ENCODE peak calls at places on chromosomes 7 and 10, in five cellular contexts. Z, I, L, M and G are unnamed samples.

GRCh38 chr10:106672517-106673175 is 491.9 kb downstream of the SORCS1 start:
- DNase-seq in L (no peak), Z (no peak), M (no peak), I (no peak), G (no peak)

GRCh38 chr7:122750389-122750788 is 47.7 kb upstream of the RNF148 start:
- DNase-seq in M (no peak), I (no peak), Z (no peak), L (no peak), G (no peak)

GRCh38 chr7:1823376-1824150 is 153.5 kb downstream of the ELFN1 start:
- DNase-seq in Z (no peak), M (no peak), L (no peak), I (no peak), G (no peak)

GRCh38 chr10:43962346-43963191 is 313.9 kb upstream of the ZNF32 start:
- DNase-seq in L (peak), M (no peak), I (no peak), Z (no peak), G (no peak)

GRCh38 chr7:1561036-1561940 is 5.3 kb upstream of the TMEM184A start:
- DNase-seq in M (no peak), L (no peak), I (no peak), Z (no peak), G (no peak)

GRCh38 chr10:70649526-70649925 is 22.8 kb upstream of the ADAMTS14 start:
- DNase-seq in M (no peak), I (no peak), Z (no peak), L (peak), G (no peak)

GRCh38 chr7:28988818-28989595 is 30.9 kb upstream of the TRIL start:
- DNase-seq in L (peak), M (no peak), I (no peak), Z (no peak), G (peak)

GRCh38 chr10:123518765-123519164 is 147.4 kb upstream of the GPR26 start:
- DNase-seq in L (no peak), I (no peak), Z (no peak), M (no peak), G (no peak)

GRCh38 chr10:107952649-107953589 is 788.4 kb upstream of the SORCS1 start:
- DNase-seq in L (no peak), I (no peak), M (no peak), Z (no peak), G (no peak)

GRCh38 chr7:2621061-2621828 is 10.5 kb upstream of the TTYH3 start:
- DNase-seq in L (peak), I (peak), Z (no peak), M (peak), G (no peak)

GRCh38 chr7:132424821-132425739 is 151.2 kb downstream of the PLXNA4 start:
- DNase-seq in Z (no peak), L (no peak), I (no peak), M (no peak), G (no peak)

GRCh38 chr7:137073571-137074325 is 205.3 kb downstream of the CHRM2 start:
- DNase-seq in M (no peak), L (peak), I (no peak), Z (no peak), G (peak)

GRCh38 chr10:131311661-131312260 is at the start of gene TCERG1L:
- DNase-seq in L (no peak), M (peak), Z (no peak), I (no peak), G (no peak)

GRCh38 chr7:26198133-26198780 is 2.3 kb downstream of the HNRNPA2B1 start:
- DNase-seq in L (peak), Z (no peak), I (no peak), M (peak), G (no peak)

GRCh38 chr10:20677340-20677739 is 219.8 kb downstream of the NEBL start:
- DNase-seq in I (no peak), L (no peak), Z (no peak), M (no peak), G (no peak)

GRCh38 chr10:4383683-4384082 is 442.3 kb upstream of the AKR1E2 start:
- DNase-seq in M (no peak), L (no peak), Z (no peak), I (no peak), G (no peak)

GRCh38 chr10:69864321-69864720 is 62.6 kb downstream of the COL13A1 start:
- DNase-seq in M (no peak), I (no peak), L (peak), Z (no peak), G (peak)

GRCh38 chr7:151009340-151010001 is 14.8 kb downstream of the ATG9B start:
- DNase-seq in L (no peak), M (no peak), I (no peak), Z (no peak), G (no peak)

GRCh38 chr7:100614308-100614861 is 2.0 kb downstream of the MOSPD3 start:
- DNase-seq in L (peak), M (no peak), Z (no peak), I (no peak), G (no peak)

GRCh38 chr10:62813981-62814380 is 2.2 kb downstream of the EGR2 start:
- DNase-seq in Z (no peak), L (no peak), M (no peak), I (no peak), G (no peak)

GRCh38 chr7:159195926-159196325 is 51.3 kb upstream of the VIPR2 start:
- DNase-seq in M (no peak), Z (no peak), I (no peak), L (no peak), G (no peak)

GRCh38 chr7:100673942-100674431 is 447 bp downstream of the GNB2 start:
- DNase-seq in L (peak), M (peak), Z (no peak), I (peak), G (no peak)

GRCh38 chr10:3898821-3899220 is 113.8 kb upstream of the KLF6 start:
- DNase-seq in I (no peak), Z (no peak), M (no peak), L (no peak), G (no peak)

GRCh38 chr10:2782265-2782664 is 285.1 kb upstream of the PFKP start:
- DNase-seq in Z (no peak), M (no peak), I (no peak), L (no peak), G (no peak)

GRCh38 chr10:122237326-122237725 is 33.8 kb upstream of the BTBD16 start:
- DNase-seq in I (no peak), M (no peak), Z (no peak), L (no peak), G (no peak)

GRCh38 chr7:108097703-108098102 is 32.5 kb downstream of the LAMB4 start:
- DNase-seq in M (no peak), L (no peak), Z (no peak), I (no peak), G (no peak)
- TF ChIP-seq CTCF in M (peak), L (peak), Z (peak), I (peak), G (peak)

DNA sequence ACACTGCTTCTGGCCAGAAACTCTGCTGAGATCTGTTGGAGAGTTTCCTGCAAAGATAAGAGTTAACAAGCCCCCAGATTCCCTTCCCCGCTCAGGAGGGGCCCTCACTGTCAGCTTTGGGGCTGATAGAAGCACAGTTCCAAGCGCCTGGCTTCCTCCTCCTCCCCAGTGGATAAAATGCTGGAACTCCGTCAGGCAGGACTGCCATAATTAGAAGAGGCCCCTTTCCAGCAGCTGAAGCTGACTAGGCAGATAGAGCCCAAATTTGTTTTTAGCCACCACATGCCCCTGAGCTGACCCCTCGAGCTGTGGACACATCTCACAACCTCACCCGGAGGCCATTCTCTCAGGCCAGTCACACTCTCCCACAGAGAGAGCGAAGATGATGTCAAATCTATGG is 89.4 kb downstream of the TBXAS1 start:
- DNase-seq in L (no peak), Z (no peak), I (peak), M (no peak), G (no peak)
- TF ChIP-seq CTCF in L (no peak), Z (no peak), I (peak), M (no peak), G (no peak)

DNA sequence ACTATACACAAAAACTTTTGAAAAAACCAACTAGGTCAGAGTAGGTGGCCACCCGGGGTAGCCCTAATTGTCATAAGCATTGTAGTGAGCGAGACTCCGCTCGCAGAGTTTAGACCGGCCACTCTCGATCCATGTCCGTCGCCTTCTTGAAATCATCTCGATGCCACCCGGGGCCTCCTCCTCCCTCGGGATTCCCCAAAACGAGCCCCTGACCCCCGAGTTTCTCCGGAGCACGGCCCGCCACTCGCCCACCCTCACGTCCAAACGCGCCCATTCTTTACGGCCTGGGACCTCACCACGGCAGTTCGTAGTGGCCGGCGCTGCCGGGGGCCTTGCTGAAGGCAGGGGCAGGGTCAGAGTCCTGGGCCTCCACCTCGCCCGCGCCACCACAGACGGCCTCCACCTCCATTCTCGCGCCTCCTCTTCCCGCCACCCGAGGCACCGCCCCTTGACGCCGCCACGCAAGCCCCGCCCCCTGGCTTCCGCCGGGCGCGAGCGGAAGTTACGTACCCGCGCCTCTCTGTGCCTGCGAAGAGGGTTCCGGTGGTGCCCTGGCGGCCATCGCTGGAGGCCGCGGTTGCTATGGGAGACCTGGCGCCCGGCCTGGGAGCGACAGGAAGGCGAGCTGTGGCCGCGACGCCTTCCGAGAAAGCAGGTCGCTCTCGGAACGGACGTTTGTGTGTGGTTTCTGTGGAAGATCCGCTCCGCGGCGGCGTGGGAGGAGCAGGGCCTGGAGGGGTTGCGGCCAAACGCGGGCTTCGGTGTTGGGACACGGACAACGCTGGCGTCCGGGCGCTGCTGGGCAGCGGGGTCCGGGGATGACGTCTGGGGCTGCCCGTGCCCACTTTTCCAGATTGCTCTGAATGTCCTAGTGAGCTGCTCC is at the start of gene RFC2:
- DNase-seq in I (peak), L (peak), Z (peak), M (peak), G (peak)
- TF ChIP-seq CTCF in I (peak), L (no peak), Z (no peak), M (no peak), G (peak)

DNA sequence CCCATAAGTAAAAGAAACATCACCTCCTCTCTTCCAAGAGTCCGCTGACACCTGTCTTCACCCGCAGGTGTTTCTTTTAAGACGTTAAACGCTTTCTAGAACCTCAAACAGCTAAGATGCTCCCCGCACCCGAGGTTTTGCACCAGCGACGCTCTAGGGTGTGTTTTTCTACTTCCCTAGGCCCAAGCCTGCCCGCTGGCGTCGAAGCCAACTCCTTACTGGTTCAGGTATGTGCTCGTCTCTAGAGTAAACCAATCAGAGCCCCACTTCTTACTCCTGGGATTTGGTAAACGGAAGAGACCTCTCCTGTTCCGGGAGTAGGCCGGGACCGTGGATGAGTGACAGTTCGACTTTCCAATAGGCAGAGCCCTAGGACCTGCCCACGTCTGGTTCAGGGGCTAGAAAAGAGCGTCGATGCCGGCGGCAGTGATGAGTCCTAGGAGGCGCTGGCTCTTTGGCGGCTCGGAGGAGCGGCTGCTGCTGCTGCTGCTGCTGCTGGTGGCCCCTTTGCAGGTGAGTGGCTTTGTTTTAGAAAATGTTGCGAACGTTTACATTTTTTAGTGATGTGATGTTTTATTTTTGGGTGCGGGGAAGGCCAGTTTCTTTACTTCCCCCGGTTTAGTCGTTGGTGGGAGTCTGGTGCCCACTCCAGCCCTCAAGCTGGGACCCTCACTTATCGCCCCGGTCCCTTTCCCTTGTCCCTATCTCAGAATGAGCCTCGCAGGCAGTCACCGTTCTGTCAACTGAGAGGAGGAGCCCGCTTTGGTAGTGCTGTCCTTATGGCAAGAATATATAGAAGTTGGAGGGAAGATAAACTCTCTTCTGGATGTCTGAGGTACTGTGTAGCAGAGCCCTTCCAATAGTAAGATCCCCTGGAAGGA is at the start of gene BPGM:
- DNase-seq in I (peak), L (peak), Z (peak), M (peak), G (peak)
- TF ChIP-seq CTCF in I (peak), L (peak), Z (peak), M (peak), G (peak)

DNA sequence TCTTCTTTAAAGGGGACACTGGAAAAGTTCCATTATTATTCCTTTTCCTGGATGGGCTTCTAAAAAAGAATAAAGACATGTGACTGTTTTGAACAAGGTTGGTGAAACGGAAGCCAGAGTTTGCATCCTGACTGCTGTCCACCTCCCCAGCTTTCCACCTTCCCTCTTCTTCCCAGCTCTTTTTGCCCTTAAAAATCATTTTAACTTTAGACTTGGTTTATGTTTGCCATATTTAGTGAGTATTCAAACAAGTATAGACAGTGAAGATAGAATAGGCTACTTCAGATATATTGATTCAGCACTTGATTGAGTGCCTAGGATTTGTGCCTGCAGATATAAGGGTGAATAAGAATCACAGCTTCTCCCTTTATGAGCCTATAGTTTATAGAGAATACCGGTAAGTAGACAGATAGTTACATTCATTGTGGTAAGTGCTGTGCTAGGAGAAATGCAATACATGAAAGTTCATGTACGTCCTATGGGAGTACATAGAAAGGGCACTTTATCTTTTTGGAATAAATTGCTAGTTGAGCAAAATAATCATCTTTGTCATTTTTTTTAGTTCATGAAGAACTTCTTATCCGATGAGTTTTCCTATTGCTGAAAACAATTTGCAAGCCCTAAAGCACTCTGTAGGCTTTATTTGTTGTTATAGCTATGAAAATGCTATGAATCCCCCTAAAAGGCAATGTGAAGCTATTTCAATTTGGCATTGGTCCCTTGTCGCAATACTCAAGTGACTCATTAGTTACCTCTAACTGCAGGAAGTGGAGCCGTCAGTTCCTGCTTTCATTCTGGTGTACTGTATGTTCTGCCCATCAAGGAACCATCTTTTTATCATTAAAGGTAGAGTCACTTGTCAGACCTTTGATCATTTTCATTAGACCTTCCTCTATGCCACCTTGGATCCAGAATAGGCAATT is 57.2 kb upstream of the STRIP2 start:
- DNase-seq in L (peak), I (no peak), M (no peak), Z (no peak), G (no peak)
- TF ChIP-seq CTCF in L (no peak), I (no peak), M (no peak), Z (no peak), G (no peak)

GRCh38 chr10:116026315-116026714 is 246.7 kb downstream of the GFRA1 start:
- DNase-seq in Z (no peak), L (no peak), M (no peak), I (no peak), G (no peak)
- TF ChIP-seq CTCF in Z (peak), L (no peak), M (no peak), I (no peak), G (no peak)

DNA sequence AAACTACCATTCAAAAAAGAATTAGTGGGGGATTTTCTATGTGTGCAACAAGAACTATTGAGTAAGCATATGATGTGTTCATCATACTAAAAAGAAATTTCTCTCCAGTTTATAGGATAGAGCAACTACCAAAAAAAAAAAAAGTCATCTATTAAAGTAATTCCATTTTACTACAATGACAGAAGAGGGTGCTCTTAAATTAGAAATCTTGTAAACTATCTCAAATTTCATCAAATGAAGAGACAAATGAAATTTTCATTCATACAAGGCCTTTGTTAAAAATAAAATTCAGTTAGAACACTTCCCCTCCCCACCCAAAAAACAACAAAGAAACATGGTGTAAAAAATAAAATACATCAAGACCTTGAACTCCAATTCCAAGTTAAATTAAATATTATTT is 195.4 kb upstream of the PLXDC2 start:
- DNase-seq in M (no peak), Z (no peak), I (no peak), L (peak), G (no peak)
- TF ChIP-seq CTCF in M (peak), Z (no peak), I (peak), L (no peak), G (no peak)

GRCh38 chr7:139362302-139362701 is 2.6 kb downstream of the LUC7L2 start:
- DNase-seq in M (no peak), L (peak), Z (no peak), I (no peak), G (no peak)

GRCh38 chr7:139361523-139361922 is 1.8 kb downstream of the LUC7L2 start:
- DNase-seq in I (no peak), Z (no peak), M (no peak), L (no peak), G (no peak)

GRCh38 chr7:139365336-139365735 is 5.6 kb downstream of the LUC7L2 start:
- DNase-seq in M (no peak), L (no peak), I (no peak), Z (no peak), G (no peak)

GRCh38 chr7:139360948-139361307 is 1.2 kb downstream of the LUC7L2 start:
- DNase-seq in Z (no peak), L (no peak), M (no peak), I (no peak), G (no peak)

GRCh38 chr7:139362981-139363380 is 3.3 kb downstream of the LUC7L2 start:
- DNase-seq in M (no peak), Z (no peak), I (no peak), L (no peak), G (no peak)
- TF ChIP-seq CTCF in M (no peak), Z (no peak), I (no peak), L (no peak), G (no peak)

GRCh38 chr7:7585241-7585928 is 18.7 kb downstream of the MIOS start:
- DNase-seq in I (no peak), Z (no peak), M (no peak), L (no peak), G (no peak)
- TF ChIP-seq CTCF in I (no peak), Z (no peak), M (no peak), L (no peak), G (no peak)